ENCODE peak calls at places on chromosomes 1 and 21, in seven cellular contexts. R is left ventricle myocardium inferior; C is CD8-positive, alpha-beta T cell; G is mucosa of descending colon; W is mesendoderm; B is psoas muscle; N is PC-3. X is an unnamed sample. For H3K36me3, the result is how much of the 10 kb centered on the place peaks cover.

GRCh38 chr21:15631342-15631741 is 98.4 kb upstream of the USP25 start:
- DNase-seq in R (no peak), C (no peak), G (no peak), W (no peak), B (no peak), N (peak), X (no peak)

GRCh38 chr1:226943927-226944326 is 3.8 kb downstream of the COQ8A start:
- DNase-seq in R (no peak), C (no peak), G (no peak), W (no peak), B (no peak), N (no peak), X (no peak)

GRCh38 chr1:59409525-59409924 is 112.6 kb downstream of the FGGY start:
- DNase-seq in R (no peak), C (no peak), G (no peak), W (no peak), B (no peak), N (no peak), X (no peak)

GRCh38 chr1:164562947-164563346 is 4.0 kb downstream of the PBX1 start:
- DNase-seq in R (no peak), C (no peak), G (no peak), W (no peak), B (no peak), N (no peak), X (no peak)

GRCh38 chr1:2637472-2637871 is 4.7 kb upstream of the MMEL1 start:
- DNase-seq in R (no peak), C (no peak), G (no peak), W (no peak), B (no peak), N (no peak), X (no peak)

GRCh38 chr1:63326473-63327380 is 4.4 kb downstream of the FOXD3 start:
- DNase-seq in R (no peak), C (no peak), G (no peak), W (peak), B (no peak), N (no peak), X (no peak)

GRCh38 chr1:114482585-114482984 is 28.4 kb downstream of the TRIM33 start:
- DNase-seq in R (no peak), C (peak), G (peak), W (peak), B (no peak), N (no peak), X (no peak)

GRCh38 chr1:14977338-14977931 is 176.1 kb upstream of the TMEM51 start:
- DNase-seq in R (no peak), C (no peak), G (no peak), W (no peak), B (no peak), N (peak), X (peak)

GRCh38 chr1:116694524-116694923 is 27.0 kb upstream of the IGSF3 start:
- DNase-seq in R (no peak), C (no peak), G (no peak), W (no peak), B (no peak), N (peak), X (no peak)

GRCh38 chr21:26918318-26919065 is 48.4 kb downstream of the ADAMTS5 start:
- DNase-seq in R (no peak), C (no peak), G (no peak), W (peak), B (no peak), N (peak), X (no peak)

GRCh38 chr1:231278100-231278790 is 37.2 kb downstream of the GNPAT start:
- DNase-seq in R (peak), C (no peak), G (no peak), W (no peak), B (peak), N (no peak), X (no peak)

GRCh38 chr21:30623362-30623761 is 2.9 kb downstream of the KRTAP20-4 start:
- DNase-seq in R (no peak), C (no peak), G (no peak), W (no peak), B (no peak), N (peak), X (no peak)

GRCh38 chr1:226310637-226311195 is 1.8 kb upstream of the LIN9 start:
- DNase-seq in R (no peak), C (no peak), G (peak), W (no peak), B (no peak), N (peak), X (no peak)

GRCh38 chr1:31765041-31765467 is 914 bp upstream of the ADGRB2 start:
- DNase-seq in R (no peak), C (no peak), G (peak), W (peak), B (no peak), N (peak), X (no peak)

GRCh38 chr1:49293016-49293415 is 516.3 kb upstream of the BEND5 start:
- DNase-seq in R (no peak), C (no peak), G (no peak), W (no peak), B (no peak), N (no peak), X (no peak)

GRCh38 chr1:168386949-168387586 is 106.4 kb downstream of the TBX19 start:
- DNase-seq in R (no peak), C (peak), G (peak), W (peak), B (peak), N (peak), X (peak)

GRCh38 chr1:15489052-15489736 is 13.3 kb downstream of the CELA2B start:
- DNase-seq in R (peak), C (no peak), G (no peak), W (no peak), B (no peak), N (no peak), X (no peak)

GRCh38 chr1:150009604-150010387 is 730 bp downstream of the OTUD7B start:
- DNase-seq in R (peak), C (peak), G (peak), W (peak), B (peak), N (peak), X (peak)

GRCh38 chr1:203017061-203017460 is 9.2 kb upstream of the PPFIA4 start:
- DNase-seq in R (no peak), C (no peak), G (no peak), W (no peak), B (no peak), N (no peak), X (no peak)

GRCh38 chr1:230077436-230078221 is 10.6 kb downstream of the GALNT2 start:
- DNase-seq in R (no peak), C (no peak), G (no peak), W (peak), B (no peak), N (peak), X (no peak)

GRCh38 chr1:15056515-15057285 is 96.8 kb upstream of the TMEM51 start:
- DNase-seq in R (no peak), C (no peak), G (no peak), W (no peak), B (no peak), N (peak), X (no peak)

GRCh38 chr1:89603651-89604413 is 29.1 kb upstream of the LRRC8C start:
- DNase-seq in R (no peak), C (no peak), G (no peak), W (no peak), B (no peak), N (peak), X (no peak)

GRCh38 chr1:228760962-228761361 is 25.7 kb downstream of the RHOU start:
- DNase-seq in R (no peak), C (no peak), G (no peak), W (no peak), B (no peak), N (no peak), X (no peak)

GRCh38 chr1:185393821-185394220 is 76.8 kb upstream of the IVNS1ABP start:
- DNase-seq in R (no peak), C (no peak), G (peak), W (no peak), B (no peak), N (peak), X (no peak)

GRCh38 chr1:117586747-117587478 is 18.9 kb upstream of the TENT5C start:
- DNase-seq in R (no peak), C (no peak), G (no peak), W (no peak), B (no peak), N (no peak), X (no peak)

GRCh38 chr1:156539824-156540223 is 32.5 kb downstream of the IQGAP3 start:
- DNase-seq in R (no peak), C (no peak), G (no peak), W (no peak), B (no peak), N (no peak), X (no peak)
- H3K36me3 ChIP-seq in R (under half), C (under half), G (under half), W (under half), B (under half), N (half or more), X (under half)

DNA sequence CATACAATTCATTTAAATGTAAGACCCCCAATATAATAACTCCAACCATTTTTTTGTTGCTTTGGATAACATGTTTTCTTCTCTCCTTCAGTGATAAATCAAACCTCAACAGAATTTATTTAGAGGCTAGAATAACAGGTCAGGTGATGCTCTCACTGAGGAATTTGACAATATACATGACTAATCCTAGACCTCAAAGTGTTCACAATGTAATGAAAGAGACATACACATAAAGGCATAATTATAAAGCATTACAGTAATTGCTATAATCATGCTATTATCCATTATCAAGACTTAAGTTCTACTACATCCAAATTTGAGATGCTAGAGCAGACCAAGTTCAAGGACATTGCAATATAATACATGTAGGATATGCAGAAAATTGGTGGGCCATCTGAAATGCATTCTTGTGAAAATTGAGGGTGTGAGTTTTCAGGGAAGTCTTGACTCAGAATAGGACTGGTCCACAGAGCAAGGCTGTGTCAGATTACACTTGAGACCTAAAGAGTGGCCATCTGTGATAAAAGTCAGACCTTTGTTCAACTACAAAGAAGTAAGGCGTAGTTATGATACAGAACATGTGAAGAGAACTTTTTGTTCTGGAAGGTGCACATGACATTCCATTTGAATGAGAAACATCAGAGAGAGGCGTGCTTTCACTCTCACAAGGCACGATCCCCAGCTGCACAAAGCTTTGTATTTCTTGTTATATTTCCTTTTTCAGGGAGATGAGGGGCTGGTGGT is 45.5 kb downstream of the UTP25 start:
- DNase-seq in R (no peak), C (no peak), G (no peak), W (no peak), B (no peak), N (peak), X (no peak)
- H3K36me3 ChIP-seq in R (under half), C (under half), G (under half), W (under half), B (under half), N (under half), X (under half)

DNA sequence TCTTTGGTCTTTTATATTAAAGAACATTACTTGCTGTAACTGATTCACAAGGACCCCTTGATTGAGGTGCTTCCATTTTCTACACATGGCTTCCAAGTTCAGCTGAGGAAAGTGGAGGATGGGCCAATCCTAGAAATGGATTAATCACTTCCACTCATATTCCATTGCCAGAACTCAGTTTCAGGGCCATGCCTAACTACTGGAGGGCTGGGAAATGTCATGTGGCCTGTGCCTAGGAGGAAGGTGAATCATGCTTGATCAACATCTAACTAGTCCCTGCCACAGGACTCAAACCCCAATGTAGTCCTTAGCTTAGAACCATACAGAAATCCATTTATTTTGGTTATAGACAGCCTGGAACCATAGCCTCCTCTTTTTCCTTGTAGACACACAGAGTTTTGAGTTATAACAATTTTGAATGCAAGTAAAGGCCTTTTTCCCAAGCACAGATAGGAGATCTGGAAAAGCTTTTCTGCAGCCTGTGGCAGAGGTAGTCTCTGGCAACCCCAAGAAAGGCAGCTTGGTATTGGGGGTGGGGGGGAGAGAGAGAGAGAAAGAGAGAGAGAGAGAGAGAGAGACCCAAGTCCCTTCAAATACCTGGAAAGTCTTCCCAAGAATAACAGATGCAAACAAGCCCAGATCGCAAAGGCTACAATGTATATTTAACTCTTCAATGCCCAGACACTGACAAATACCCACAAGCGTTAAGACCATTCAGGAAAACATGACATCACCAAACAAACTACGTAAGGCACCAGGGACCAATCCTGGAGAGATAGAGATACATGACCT is 12.5 kb downstream of the MAST2 start:
- DNase-seq in R (no peak), C (no peak), G (no peak), W (no peak), B (no peak), N (peak), X (no peak)
- H3K36me3 ChIP-seq in R (under half), C (under half), G (under half), W (under half), B (under half), N (under half), X (under half)

GRCh38 chr1:155880251-155880650 is 20.9 kb downstream of the SYT11 start:
- DNase-seq in R (no peak), C (no peak), G (no peak), W (no peak), B (no peak), N (no peak), X (no peak)
- H3K36me3 ChIP-seq in R (under half), C (under half), G (under half), W (under half), B (under half), N (under half), X (under half)

DNA sequence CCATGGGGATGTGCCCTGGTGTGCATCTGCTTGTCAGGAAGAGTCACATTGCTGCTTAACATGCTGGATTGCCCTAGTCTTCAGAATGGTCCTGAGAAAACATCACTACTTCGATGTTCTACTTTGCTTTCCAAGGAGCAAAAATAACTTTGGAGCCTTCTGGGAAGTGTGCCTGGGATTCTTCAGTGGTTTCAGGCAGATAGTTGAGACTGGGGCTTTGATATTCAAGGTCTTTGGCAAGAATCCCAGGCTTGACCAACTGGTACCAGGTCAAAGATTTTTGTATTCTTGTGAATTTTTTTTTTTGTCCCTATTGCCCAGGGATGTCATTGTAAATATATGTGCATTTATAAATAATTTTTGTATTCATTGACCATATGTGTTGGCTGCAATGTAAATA is 51.4 kb downstream of the LRIG2 start:
- DNase-seq in R (no peak), C (no peak), G (no peak), W (no peak), B (no peak), N (no peak), X (no peak)
- H3K36me3 ChIP-seq in R (half or more), C (under half), G (under half), W (under half), B (under half), N (under half), X (under half)

DNA sequence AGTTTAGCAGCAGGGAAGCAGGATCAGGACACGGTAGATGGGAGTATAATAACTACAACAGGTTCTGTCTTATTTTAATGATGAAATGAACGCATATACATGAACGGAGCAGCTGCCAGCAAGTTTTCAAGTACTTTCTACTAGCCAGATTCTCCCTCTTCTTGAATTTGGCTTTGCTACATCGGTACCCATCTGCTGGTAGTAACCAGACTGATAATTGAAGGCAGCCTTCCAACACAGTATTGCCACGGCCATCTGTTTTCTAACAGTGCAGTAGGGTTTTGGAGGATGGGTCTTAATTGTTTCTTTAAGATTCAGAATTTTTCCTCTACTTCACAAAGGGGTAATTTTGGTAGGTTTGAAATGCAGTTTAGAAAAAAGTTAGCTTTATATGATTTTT is 33.4 kb downstream of the CENPF start:
- DNase-seq in R (no peak), C (no peak), G (no peak), W (no peak), B (no peak), N (no peak), X (no peak)
- H3K36me3 ChIP-seq in R (under half), C (under half), G (under half), W (under half), B (under half), N (half or more), X (under half)

X was measured in kidney.